ENCODE peak calls at places on chromosome 3, in five cellular contexts. P, W, H, E and G are unnamed samples.

GRCh38 chr3:169430687-169431404 is 232.7 kb downstream of the MECOM start:
- DNase-seq in P (no peak), W (no peak), H (peak; percentile 85), E (no peak), G (peak; percentile 36)

GRCh38 chr3:177452487-177452886 is 255.2 kb upstream of the TBL1XR1 start:
- DNase-seq in P (no peak), W (no peak), H (peak; percentile 87), E (no peak), G (no peak)

GRCh38 chr3:143507735-143508580 is 340.3 kb downstream of the SLC9A9 start:
- DNase-seq in P (no peak), W (no peak), H (peak; percentile 57), E (no peak), G (no peak)

GRCh38 chr3:69386535-69387385 is 872 bp upstream of the FRMD4B start:
- DNase-seq in P (no peak), W (no peak), H (no peak), E (peak; percentile 20), G (no peak)

GRCh38 chr3:10330319-10330718 is 9.4 kb upstream of the SEC13 start:
- DNase-seq in P (no peak), W (peak; percentile 25), H (no peak), E (no peak), G (no peak)

GRCh38 chr3:129942296-129942695 is 32.2 kb upstream of the TRH start:
- DNase-seq in P (peak; percentile 62), W (peak; percentile 87), H (peak; percentile 76), E (peak; percentile 89), G (peak; percentile 51)

GRCh38 chr3:187765342-187765741 is 20.1 kb upstream of the BCL6 start:
- DNase-seq in P (no peak), W (no peak), H (no peak), E (no peak), G (no peak)

GRCh38 chr3:25945366-25945765 is 155.5 kb downstream of the OXSM start:
- DNase-seq in P (no peak), W (no peak), H (no peak), E (no peak), G (no peak)

GRCh38 chr3:147574622-147575021 is 165.5 kb downstream of the ZIC1 start:
- DNase-seq in P (no peak), W (no peak), H (no peak), E (no peak), G (no peak)

GRCh38 chr3:46706771-46707582 is 5.8 kb downstream of the TMIE start:
- DNase-seq in P (peak; percentile 13), W (no peak), H (no peak), E (no peak), G (no peak)

GRCh38 chr3:28077566-28077965 is 163.9 kb upstream of the CMC1 start:
- DNase-seq in P (no peak), W (peak; percentile 59), H (peak; percentile 57), E (peak; percentile 75), G (no peak)

GRCh38 chr3:14522768-14523167 is 17.4 kb downstream of the GRIP2 start:
- DNase-seq in P (peak; percentile 11), W (peak; percentile 11), H (no peak), E (no peak), G (no peak)

GRCh38 chr3:14522129-14522691 is 17.9 kb downstream of the GRIP2 start:
- DNase-seq in P (peak; percentile 8), W (peak; percentile 20), H (no peak), E (no peak), G (no peak)

GRCh38 chr3:14524311-14524711 is 15.8 kb downstream of the GRIP2 start:
- DNase-seq in P (peak; percentile 18), W (peak; percentile 20), H (no peak), E (no peak), G (no peak)

GRCh38 chr3:14524920-14525660 is 15.1 kb downstream of the GRIP2 start:
- DNase-seq in P (peak; percentile 20), W (peak; percentile 15), H (no peak), E (no peak), G (no peak)

DNA sequence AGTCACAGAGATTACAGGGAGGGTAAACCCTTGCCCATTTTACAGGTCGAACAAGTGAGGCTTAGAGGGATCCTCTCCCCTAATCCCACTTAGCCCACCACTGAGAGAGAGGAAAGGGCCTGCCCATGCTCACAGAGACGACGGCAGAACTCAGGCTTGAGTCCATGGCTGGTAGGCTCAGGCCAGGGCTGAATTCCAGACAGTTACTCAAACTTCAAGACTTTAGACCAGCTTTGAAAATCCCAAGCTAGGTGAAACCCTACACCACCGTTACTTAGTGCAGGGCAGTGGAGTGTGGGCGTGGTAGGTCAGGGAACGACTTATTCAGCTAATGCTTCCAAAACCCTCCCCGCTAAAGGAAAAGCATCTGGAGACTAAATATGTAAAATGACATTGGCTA is 16.4 kb downstream of the GRIP2 start:
- DNase-seq in P (no peak), W (peak; percentile 15), H (no peak), E (peak; percentile 32), G (no peak)
- H3K27ac ChIP-seq in P (no peak overlapping the region), W (no peak overlapping the region), H (no peak overlapping the region), E (no peak overlapping the region), G (no peak overlapping the region)

GRCh38 chr3:134656211-134656800 is 5.5 kb upstream of the KY start:
- DNase-seq in P (no peak), W (peak; percentile 9), H (no peak), E (no peak), G (no peak)
- H3K27ac ChIP-seq in P (no peak overlapping the region), W (no peak overlapping the region), H (no peak overlapping the region), E (no peak overlapping the region), G (no peak overlapping the region)

DNA sequence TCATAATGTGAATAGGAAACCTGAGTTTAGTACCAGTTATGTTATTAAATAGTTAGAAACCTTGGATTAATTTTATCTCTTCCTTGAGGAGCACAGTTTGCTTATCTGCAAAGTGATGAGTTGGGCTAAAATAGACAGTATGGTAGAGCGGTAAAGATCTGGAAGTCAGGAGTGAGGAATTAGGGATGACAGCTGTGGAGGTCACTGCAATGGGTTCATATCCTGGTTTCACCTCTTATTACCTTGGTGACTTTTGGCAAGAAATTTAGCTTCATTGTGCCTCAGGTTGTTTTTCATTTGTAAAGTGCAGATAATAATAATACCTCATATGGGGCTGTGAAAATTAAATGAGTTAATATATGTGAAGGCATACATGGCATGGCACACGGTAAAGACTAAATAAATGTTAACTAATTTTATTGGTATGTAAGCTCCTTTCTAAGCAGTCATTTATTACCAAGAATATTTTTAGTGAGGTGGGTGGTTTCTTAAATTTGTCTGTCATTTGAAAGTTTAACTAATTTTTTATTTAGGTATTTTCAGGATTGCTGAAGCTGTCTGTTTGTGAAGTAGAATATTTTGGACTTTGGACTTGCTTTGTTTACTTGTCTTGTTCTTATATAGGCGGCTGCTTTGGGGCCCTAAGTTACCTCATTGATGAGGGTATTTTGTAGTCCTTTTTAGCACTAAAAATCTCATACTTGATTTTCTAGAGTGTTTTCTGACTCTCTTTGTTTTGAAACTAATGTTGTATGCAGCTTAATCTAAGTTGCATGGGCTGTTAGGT is 41.8 kb downstream of the SLMAP start:
- DNase-seq in P (no peak), W (no peak), H (no peak), E (no peak), G (no peak)
- H3K27ac ChIP-seq in P (no peak overlapping the region), W (no peak overlapping the region), H (no peak overlapping the region), E (no peak overlapping the region), G (peak overlapping the region; percentile 48)

DNA sequence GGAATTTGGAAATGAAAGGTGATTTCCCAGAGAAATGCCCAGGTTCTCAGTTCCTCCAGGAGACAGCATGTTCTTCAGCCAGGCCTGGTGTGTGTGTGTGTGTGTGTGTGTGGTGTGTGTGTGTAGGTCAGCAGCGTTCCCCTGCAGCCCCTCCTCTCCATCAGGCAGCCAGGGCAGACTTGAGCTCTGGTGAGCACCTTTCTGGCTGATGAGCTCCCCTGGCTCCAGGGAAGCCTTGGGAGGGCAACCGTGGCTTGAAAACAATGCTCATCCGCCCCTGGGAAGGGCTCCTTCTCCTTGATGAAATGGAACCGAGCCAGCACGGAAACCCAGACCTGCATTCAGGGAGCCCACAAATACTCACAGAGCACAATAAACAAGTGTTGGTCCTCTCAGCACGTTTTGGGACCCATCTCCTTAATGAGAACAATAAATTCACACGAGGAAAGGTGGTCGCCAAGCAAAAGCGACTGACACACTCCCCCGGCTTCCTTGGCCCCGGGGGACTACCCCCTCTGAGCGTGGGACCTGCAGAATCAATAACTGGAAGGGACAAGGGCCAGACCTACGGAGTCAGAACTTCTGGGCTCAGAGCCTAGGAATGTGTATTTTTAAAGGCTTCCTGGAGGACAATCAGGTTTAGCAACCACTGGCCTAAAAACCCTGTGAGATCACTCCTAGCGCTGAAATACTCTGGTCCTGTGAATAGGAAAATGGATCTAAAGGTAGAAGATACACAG is 38.6 kb upstream of the HES1 start:
- DNase-seq in P (peak; percentile 49), W (no peak), H (no peak), E (no peak), G (no peak)
- H3K27ac ChIP-seq in P (no peak overlapping the region), W (no peak overlapping the region), H (no peak overlapping the region), E (no peak overlapping the region), G (no peak overlapping the region)

GRCh38 chr3:33442190-33442589 is 2.0 kb upstream of the UBP1 start:
- DNase-seq in P (no peak), W (no peak), H (no peak), E (no peak), G (no peak)
- H3K27ac ChIP-seq in P (no peak overlapping the region), W (no peak overlapping the region), H (peak overlapping the region; percentile 94), E (no peak overlapping the region), G (peak overlapping the region; percentile 100)

DNA sequence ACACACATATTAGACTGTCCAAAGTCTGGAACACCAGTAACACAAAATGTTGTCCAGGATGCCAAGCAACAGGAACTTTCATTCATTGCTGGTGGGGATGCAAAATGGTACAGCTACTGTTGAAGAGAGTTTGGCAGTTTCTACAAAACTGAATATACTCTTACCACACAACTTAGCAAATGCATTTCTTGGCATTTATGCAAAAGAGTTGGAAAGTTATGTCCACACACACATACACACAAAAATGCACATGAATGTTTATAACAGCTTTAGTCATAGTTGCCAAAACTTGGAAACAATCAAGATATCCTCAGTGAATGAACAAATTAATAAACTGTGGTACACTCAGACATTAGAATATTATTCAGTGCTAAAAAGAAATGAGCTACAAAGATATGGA is 195.1 kb upstream of the MME start:
- DNase-seq in P (no peak), W (no peak), H (peak; percentile 34), E (no peak), G (no peak)
- H3K27ac ChIP-seq in P (no peak overlapping the region), W (no peak overlapping the region), H (no peak overlapping the region), E (no peak overlapping the region), G (no peak overlapping the region)

GRCh38 chr3:134476306-134476705 is 9.5 kb downstream of the ANAPC13 start:
- DNase-seq in P (no peak), W (no peak), H (no peak), E (no peak), G (no peak)
- H3K27ac ChIP-seq in P (no peak overlapping the region), W (no peak overlapping the region), H (no peak overlapping the region), E (no peak overlapping the region), G (no peak overlapping the region)